ENCODE peak calls at places on chromosomes 3 and 15, in five cellular contexts. B is trophoblast cell; S is GM23248; D is CD8-positive, alpha-beta T cell; R is H9. N is an unnamed sample. For H3K27me3, the result is how much of the 10 kb centered on the place peaks cover.

GRCh38 chr15:64732156-64732860 is 43.1 kb downstream of the RBPMS2 start:
- DNase-seq in B (no peak), S (no peak), D (no peak), R (no peak), N (no peak)

GRCh38 chr3:183790700-183791099 is 34.7 kb downstream of the MAP6D1 start:
- DNase-seq in B (no peak), S (no peak), D (no peak), R (no peak), N (no peak)

GRCh38 chr15:40344631-40345120 is 3.9 kb upstream of the CCDC9B start:
- DNase-seq in B (no peak), S (peak), D (peak), R (peak), N (peak)

GRCh38 chr15:57861039-57861638 is 154.6 kb downstream of the POLR2M start:
- DNase-seq in B (peak), S (peak), D (no peak), R (no peak), N (peak)

GRCh38 chr3:33152363-33153360 is 38.8 kb downstream of the CRTAP start:
- DNase-seq in B (no peak), S (peak), D (no peak), R (no peak), N (no peak)

GRCh38 chr3:73361591-73361990 is 263.1 kb downstream of the PDZRN3 start:
- DNase-seq in B (no peak), S (no peak), D (no peak), R (no peak), N (no peak)

GRCh38 chr3:162337630-162338029 is 841.0 kb downstream of the OTOL1 start:
- DNase-seq in B (no peak), S (no peak), D (no peak), R (no peak), N (no peak)

GRCh38 chr3:158791259-158791920 is 10.5 kb upstream of the MFSD1 start:
- DNase-seq in B (no peak), S (peak), D (no peak), R (no peak), N (peak)

GRCh38 chr15:61118885-61119284 is 110.2 kb downstream of the RORA start:
- DNase-seq in B (no peak), S (no peak), D (no peak), R (peak), N (no peak)

GRCh38 chr3:21273256-21273999 is 477.6 kb downstream of the ZNF385D start:
- DNase-seq in B (no peak), S (peak), D (no peak), R (no peak), N (peak)

GRCh38 chr3:172074578-172074977 is 35.2 kb downstream of the FNDC3B start:
- DNase-seq in B (no peak), S (no peak), D (no peak), R (no peak), N (no peak)

GRCh38 chr3:54515439-54516213 is 393.3 kb downstream of the CACNA2D3 start:
- DNase-seq in B (no peak), S (no peak), D (no peak), R (no peak), N (no peak)

GRCh38 chr15:43899928-43900327 is 73.1 kb downstream of the WDR76 start:
- DNase-seq in B (no peak), S (peak), D (no peak), R (no peak), N (no peak)

GRCh38 chr3:193297421-193297820 is 56.4 kb downstream of the PLAAT1 start:
- DNase-seq in B (no peak), S (peak), D (no peak), R (no peak), N (no peak)

GRCh38 chr15:77017761-77018720 is 23.1 kb downstream of the PSTPIP1 start:
- DNase-seq in B (no peak), S (no peak), D (no peak), R (no peak), N (no peak)

GRCh38 chr3:8762607-8763377 is 6.6 kb downstream of the OXTR start:
- DNase-seq in B (no peak), S (peak), D (no peak), R (peak), N (no peak)

GRCh38 chr15:101613130-101614000 is 38.8 kb downstream of the TM2D3 start:
- DNase-seq in B (peak), S (peak), D (no peak), R (no peak), N (peak)

DNA sequence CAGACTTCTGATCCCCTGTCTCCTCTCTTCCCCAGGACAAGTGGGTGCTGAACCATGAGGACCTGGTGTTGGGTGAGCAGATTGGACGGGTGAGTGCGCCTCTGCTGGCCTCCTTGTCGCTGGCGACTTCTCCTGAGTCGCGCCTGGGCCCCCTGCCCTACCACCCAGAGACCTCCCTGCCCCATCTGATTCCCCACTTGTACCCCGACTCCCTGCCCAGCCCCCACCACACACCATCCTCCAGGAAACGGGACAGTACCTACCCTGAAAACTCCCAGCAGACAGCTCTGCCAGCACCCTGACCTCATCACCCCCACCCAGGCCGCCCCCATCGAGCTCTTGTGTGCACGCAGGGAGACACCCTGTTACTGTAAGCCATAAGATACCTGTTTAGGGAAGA is 7.7 kb downstream of the FES start:
- DNase-seq in B (no peak), S (no peak), D (no peak), R (no peak), N (no peak)
- H3K27me3 ChIP-seq in B (under half), S (under half), D (under half), R (under half), N (under half)

DNA sequence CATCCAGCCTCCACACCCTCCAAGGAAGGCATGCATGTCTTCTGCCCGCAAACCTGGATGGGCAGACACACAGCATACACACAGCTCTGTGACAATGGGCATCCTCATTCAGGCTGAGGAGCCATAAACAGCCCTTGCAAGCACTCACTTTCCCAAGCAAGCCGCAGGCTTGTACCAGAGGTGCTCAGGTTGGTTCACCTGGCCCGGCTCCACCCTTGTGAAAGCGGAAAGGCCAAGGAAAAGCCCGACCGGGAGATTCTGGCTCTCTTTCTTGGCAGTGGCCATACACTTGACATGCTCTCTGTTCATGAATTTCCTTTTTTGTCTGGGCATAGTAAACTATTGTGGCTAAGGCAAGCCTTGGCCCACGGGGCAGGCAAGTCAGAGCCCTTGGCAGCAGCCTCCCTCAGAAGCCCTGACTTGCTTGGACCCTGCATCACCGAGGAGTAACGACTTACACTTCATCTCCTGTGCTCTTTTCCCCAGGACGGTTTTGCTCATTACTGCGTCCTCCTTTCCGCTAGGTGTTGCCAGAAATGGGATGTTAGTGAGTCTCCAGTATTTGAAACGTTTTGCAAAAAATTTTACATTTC is 74.6 kb upstream of the BNC1 start:
- DNase-seq in B (no peak), S (no peak), D (no peak), R (no peak), N (no peak)
- H3K27me3 ChIP-seq in B (under half), S (under half), D (under half), R (under half), N (under half)

GRCh38 chr15:75193272-75193671 is 8.4 kb upstream of the C15orf39 start:
- DNase-seq in B (no peak), S (no peak), D (no peak), R (no peak), N (no peak)

GRCh38 chr15:75194397-75194796 is 7.3 kb upstream of the C15orf39 start:
- DNase-seq in B (no peak), S (no peak), D (no peak), R (no peak), N (no peak)

GRCh38 chr15:75193976-75194375 is 7.7 kb upstream of the C15orf39 start:
- DNase-seq in B (no peak), S (no peak), D (no peak), R (no peak), N (no peak)

GRCh38 chr15:75191235-75191634 is 10.4 kb upstream of the C15orf39 start:
- DNase-seq in B (no peak), S (no peak), D (no peak), R (no peak), N (no peak)

DNA sequence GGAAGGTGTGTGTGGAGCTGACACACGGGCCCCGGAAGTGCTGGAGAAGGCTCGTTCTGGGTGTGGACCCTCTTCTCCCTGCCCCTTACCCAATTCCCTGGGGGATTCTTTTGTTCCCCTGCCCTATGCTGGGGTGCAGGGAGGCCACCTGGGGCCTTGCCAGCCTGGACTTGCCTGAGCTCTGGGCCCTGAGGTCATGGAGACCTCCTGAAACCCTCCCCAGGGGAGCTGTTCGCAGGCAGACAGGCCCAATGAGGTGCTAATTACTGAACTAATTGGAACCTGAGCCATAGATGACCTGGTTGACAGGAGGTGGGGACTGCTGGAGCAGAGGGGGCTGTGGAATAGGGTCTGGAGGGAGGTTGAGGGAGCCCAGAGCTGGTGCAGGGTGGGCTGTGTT is 9.4 kb upstream of the C15orf39 start:
- DNase-seq in B (no peak), S (no peak), D (no peak), R (no peak), N (no peak)
- H3K27me3 ChIP-seq in B (under half), S (under half), D (under half), R (under half), N (under half)

GRCh38 chr3:7188551-7188950 is 327.6 kb downstream of the GRM7 start:
- DNase-seq in B (no peak), S (no peak), D (no peak), R (no peak), N (peak)
- H3K27me3 ChIP-seq in B (under half), S (under half), D (under half), R (under half), N (under half)

GRCh38 chr3:72120806-72121778 is 336.1 kb upstream of the PROK2 start:
- DNase-seq in B (no peak), S (no peak), D (no peak), R (no peak), N (no peak)
- H3K27me3 ChIP-seq in B (under half), S (under half), D (under half), R (under half), N (under half)

GRCh38 chr3:37506968-37507535 is 332.7 kb upstream of the LRRFIP2 start:
- DNase-seq in B (peak), S (no peak), D (no peak), R (no peak), N (no peak)

GRCh38 chr3:37511357-37511970 is 337.1 kb upstream of the LRRFIP2 start:
- DNase-seq in B (no peak), S (no peak), D (no peak), R (no peak), N (no peak)

GRCh38 chr3:37509069-37509468 is 334.7 kb upstream of the LRRFIP2 start:
- DNase-seq in B (no peak), S (no peak), D (no peak), R (no peak), N (no peak)

GRCh38 chr3:37514055-37514665 is 339.8 kb upstream of the LRRFIP2 start:
- DNase-seq in B (no peak), S (no peak), D (no peak), R (no peak), N (no peak)

DNA sequence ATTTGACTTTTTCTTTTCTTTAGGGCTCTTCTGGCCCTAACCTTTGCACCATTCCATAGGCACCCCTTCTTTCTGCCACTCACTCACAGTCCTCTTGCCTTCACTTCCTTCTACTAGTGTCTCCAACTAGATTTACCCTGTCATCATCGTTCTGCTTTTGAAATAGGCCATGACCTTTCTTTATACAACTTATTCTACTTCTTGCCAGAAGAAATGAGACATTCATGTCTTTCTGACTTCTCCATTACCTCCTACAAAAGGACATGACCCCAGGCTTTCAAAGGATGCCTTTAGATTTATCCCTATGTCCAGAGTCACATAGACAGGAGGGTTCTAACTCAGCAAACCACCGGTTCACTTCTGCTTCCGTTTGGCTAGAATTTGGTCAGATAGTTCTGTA is 336.4 kb upstream of the LRRFIP2 start:
- DNase-seq in B (no peak), S (no peak), D (no peak), R (no peak), N (no peak)
- H3K27me3 ChIP-seq in B (under half), S (under half), D (under half), R (under half), N (under half)